ENCODE peak calls at places on chromosomes 11 and 22, in nine cellular contexts. Q, N, I, B, S, E, V, C and H are unnamed samples.

GRCh38 chr22:50622723-50623327 is 5.1 kb downstream of the ARSA start:
- DNase-seq in Q (no peak), N (no peak), I (no peak), B (no peak), S (no peak), E (no peak), V (no peak), C (no peak), H (no peak)

GRCh38 chr11:22938691-22939090 is 78.4 kb upstream of the CCDC179 start:
- DNase-seq in Q (no peak), N (no peak), I (no peak), B (no peak), S (no peak), E (no peak), V (no peak), C (no peak), H (peak)

GRCh38 chr11:86244063-86244521 is 461 bp upstream of the EED start:
- DNase-seq in Q (peak), N (peak), I (peak), B (peak), S (peak), E (peak), V (peak), C (peak), H (peak)

GRCh38 chr11:114964676-114965214 is 286.4 kb downstream of the NXPE2 start:
- DNase-seq in Q (no peak), N (peak), I (no peak), B (no peak), S (no peak), E (no peak), V (no peak), C (no peak), H (no peak)

GRCh38 chr11:94845622-94846021 is 77.5 kb downstream of the AMOTL1 start:
- DNase-seq in Q (no peak), N (no peak), I (peak), B (no peak), S (no peak), E (no peak), V (peak), C (peak), H (peak)

GRCh38 chr11:124829986-124830385 is 29.8 kb upstream of the MSANTD2 start:
- DNase-seq in Q (no peak), N (no peak), I (no peak), B (no peak), S (no peak), E (no peak), V (no peak), C (no peak), H (peak)

GRCh38 chr11:95715777-95716241 is 73.8 kb downstream of the FAM76B start:
- DNase-seq in Q (no peak), N (no peak), I (peak), B (peak), S (peak), E (no peak), V (no peak), C (peak), H (peak)

GRCh38 chr22:46078241-46079092 is 71.9 kb upstream of the PPARA start:
- DNase-seq in Q (peak), N (no peak), I (peak), B (no peak), S (no peak), E (peak), V (no peak), C (no peak), H (peak)

GRCh38 chr11:75159081-75159953 is 8.4 kb downstream of the SLCO2B1 start:
- DNase-seq in Q (no peak), N (no peak), I (no peak), B (no peak), S (no peak), E (no peak), V (no peak), C (no peak), H (no peak)

GRCh38 chr11:69909561-69910518 is 90.6 kb upstream of the FGF3 start:
- DNase-seq in Q (peak), N (peak), I (peak), B (peak), S (no peak), E (peak), V (no peak), C (no peak), H (no peak)

GRCh38 chr11:1561955-1562354 is 10.1 kb downstream of the DUSP8 start:
- DNase-seq in Q (no peak), N (no peak), I (no peak), B (no peak), S (no peak), E (no peak), V (no peak), C (no peak), H (no peak)

GRCh38 chr22:44031111-44031963 is 7.2 kb downstream of the PARVB start:
- DNase-seq in Q (no peak), N (no peak), I (no peak), B (peak), S (no peak), E (peak), V (no peak), C (no peak), H (no peak)

GRCh38 chr11:62012451-62013265 is 45.2 kb upstream of the FTH1 start:
- DNase-seq in Q (peak), N (no peak), I (peak), B (no peak), S (no peak), E (no peak), V (no peak), C (peak), H (peak)

GRCh38 chr11:5596611-5597201 is at the start of gene TRIM6:
- DNase-seq in Q (peak), N (peak), I (peak), B (peak), S (peak), E (peak), V (no peak), C (peak), H (peak)

GRCh38 chr11:20131744-20132666 is 28.3 kb downstream of the DBX1 start:
- DNase-seq in Q (peak), N (peak), I (peak), B (peak), S (peak), E (peak), V (peak), C (peak), H (peak)

GRCh38 chr11:69307421-69307820 is 13.5 kb downstream of the MYEOV start:
- DNase-seq in Q (no peak), N (no peak), I (no peak), B (no peak), S (no peak), E (no peak), V (no peak), C (no peak), H (no peak)

GRCh38 chr11:74418509-74418895 is 20.3 kb upstream of the PGM2L1 start:
- DNase-seq in Q (peak), N (peak), I (peak), B (no peak), S (no peak), E (no peak), V (no peak), C (peak), H (peak)

GRCh38 chr11:2797181-2797711 is 88.3 kb downstream of the CDKN1C start:
- DNase-seq in Q (no peak), N (no peak), I (no peak), B (no peak), S (no peak), E (peak), V (no peak), C (no peak), H (no peak)

GRCh38 chr11:7246179-7246578 is 5.5 kb upstream of the SYT9 start:
- DNase-seq in Q (peak), N (no peak), I (peak), B (no peak), S (no peak), E (no peak), V (no peak), C (no peak), H (no peak)

GRCh38 chr22:43980996-43981395 is 25.8 kb downstream of the SAMM50 start:
- DNase-seq in Q (no peak), N (no peak), I (no peak), B (no peak), S (no peak), E (no peak), V (no peak), C (no peak), H (no peak)

GRCh38 chr11:103773059-103773458 is 263.4 kb upstream of the DDI1 start:
- DNase-seq in Q (no peak), N (no peak), I (no peak), B (no peak), S (no peak), E (no peak), V (peak), C (peak), H (no peak)